ENCODE peak calls at places on chromosomes 4 and X, in seven cellular contexts. S, R, K, E, B, H and Z are unnamed samples.

GRCh38 chr4:139552506-139552905 is 3.5 kb downstream of the SETD7 start:
- DNase-seq in S (no peak), R (no peak), K (peak), E (no peak), B (no peak), H (no peak), Z (no peak)

GRCh38 chr4:25925486-25926201 is 11.6 kb downstream of the SMIM20 start:
- DNase-seq in S (peak), R (no peak), K (peak), E (no peak), B (no peak), H (peak), Z (peak)

GRCh38 chr4:20395160-20395773 is 143.6 kb downstream of the SLIT2 start:
- DNase-seq in S (no peak), R (no peak), K (peak), E (no peak), B (no peak), H (no peak), Z (peak)

GRCh38 chr4:185566972-185567749 is 31.9 kb upstream of the PDLIM3 start:
- DNase-seq in S (no peak), R (no peak), K (peak), E (no peak), B (no peak), H (no peak), Z (no peak)

GRCh38 chrX:33307954-33308353 is 96.6 kb upstream of the DMD start:
- DNase-seq in S (no peak), R (no peak), K (peak), E (no peak), B (no peak), H (no peak), Z (no peak)

GRCh38 chrX:45771114-45771513 is 570.4 kb upstream of the DIPK2B start:
- DNase-seq in S (no peak), R (no peak), K (peak), E (no peak), B (peak), H (no peak), Z (no peak)

GRCh38 chr4:159455675-159456235 is 352.9 kb downstream of the RAPGEF2 start:
- DNase-seq in S (peak), R (no peak), K (peak), E (no peak), B (no peak), H (no peak), Z (peak)

GRCh38 chrX:7330971-7331746 is 183.2 kb upstream of the PUDP start:
- DNase-seq in S (no peak), R (no peak), K (peak), E (no peak), B (peak), H (peak), Z (no peak)

GRCh38 chrX:15874672-15875071 is 20.1 kb upstream of the AP1S2 start:
- DNase-seq in S (no peak), R (no peak), K (no peak), E (no peak), B (no peak), H (no peak), Z (no peak)

GRCh38 chr4:100778431-100778830 is 260.6 kb upstream of the EMCN start:
- DNase-seq in S (no peak), R (no peak), K (peak), E (no peak), B (no peak), H (no peak), Z (no peak)

GRCh38 chr4:15948826-15949225 is 10.3 kb upstream of the FGFBP1 start:
- DNase-seq in S (no peak), R (no peak), K (no peak), E (no peak), B (no peak), H (no peak), Z (no peak)

GRCh38 chr4:14315129-14315528 is 687.2 kb upstream of the CPEB2 start:
- DNase-seq in S (peak), R (no peak), K (no peak), E (no peak), B (no peak), H (no peak), Z (no peak)

GRCh38 chrX:153885208-153885787 is 675 bp downstream of the L1CAM start:
- DNase-seq in S (no peak), R (no peak), K (no peak), E (no peak), B (no peak), H (no peak), Z (no peak)

GRCh38 chrX:153882557-153882956 is 3.4 kb downstream of the L1CAM start:
- DNase-seq in S (no peak), R (no peak), K (no peak), E (no peak), B (no peak), H (no peak), Z (no peak)

GRCh38 chrX:153883163-153883843 is 2.7 kb downstream of the L1CAM start:
- DNase-seq in S (no peak), R (no peak), K (no peak), E (no peak), B (no peak), H (no peak), Z (no peak)

GRCh38 chrX:153885968-153886903 is at the start of gene L1CAM:
- DNase-seq in S (no peak), R (no peak), K (no peak), E (no peak), B (no peak), H (no peak), Z (no peak)

GRCh38 chrX:153884136-153885076 is 1.6 kb downstream of the L1CAM start:
- DNase-seq in S (no peak), R (no peak), K (no peak), E (no peak), B (no peak), H (no peak), Z (no peak)
- TF ChIP-seq CTCF in S (no peak), R (no peak), K (no peak), E (no peak), B (no peak), H (no peak), Z (no peak)

GRCh38 chr4:17468638-17469221 is 43.2 kb downstream of the QDPR start:
- DNase-seq in S (peak), R (no peak), K (peak), E (no peak), B (no peak), H (no peak), Z (peak)
- TF ChIP-seq CTCF in S (peak), R (peak), K (peak), E (peak), B (peak), H (peak), Z (peak)

DNA sequence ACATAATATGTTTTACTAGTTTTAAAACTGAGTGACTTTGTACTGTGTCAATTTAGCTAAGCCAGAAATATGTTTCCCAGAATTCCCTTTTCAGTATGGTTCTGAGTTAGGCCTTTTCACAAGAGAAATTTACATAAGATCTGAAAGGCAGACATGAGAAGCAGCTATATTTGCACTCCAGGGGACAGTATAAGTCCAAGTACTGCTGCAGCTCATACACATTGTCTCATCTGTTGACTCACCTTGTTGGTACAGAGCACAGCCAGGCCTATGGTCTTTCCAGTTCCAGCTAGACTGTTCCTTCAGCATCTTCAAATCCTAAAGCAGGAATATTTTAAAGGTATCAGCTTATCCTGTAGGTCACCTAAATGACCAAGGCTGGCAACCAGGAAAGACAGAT is 53.5 kb downstream of the BMP3 start:
- DNase-seq in S (no peak), R (no peak), K (peak), E (no peak), B (peak), H (no peak), Z (no peak)
- TF ChIP-seq CTCF in S (no peak), R (no peak), K (peak), E (no peak), B (peak), H (no peak), Z (no peak)

DNA sequence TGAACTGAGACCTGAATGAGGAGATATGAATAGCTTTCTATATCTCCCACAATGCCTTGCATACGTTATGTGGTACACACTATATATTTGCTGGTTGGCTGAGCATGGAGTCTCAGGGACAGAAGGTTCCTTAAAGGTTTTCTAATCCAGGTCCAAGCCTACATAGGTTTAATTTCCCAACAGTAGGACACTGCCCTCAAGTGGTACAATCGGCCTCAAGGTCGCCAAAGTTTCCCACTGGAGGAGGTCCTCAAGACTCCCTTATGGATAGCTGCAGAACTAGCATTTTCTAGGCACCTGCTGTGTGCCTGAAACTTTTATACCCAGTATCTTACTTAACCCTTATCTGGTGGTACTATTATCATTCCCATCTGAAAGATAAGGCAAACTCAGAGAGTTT is 21.0 kb upstream of the EFNB1 start:
- DNase-seq in S (no peak), R (no peak), K (peak), E (no peak), B (no peak), H (no peak), Z (peak)
- TF ChIP-seq CTCF in S (peak), R (peak), K (peak), E (no peak), B (peak), H (peak), Z (peak)

GRCh38 chr4:55162396-55162795 is 37.0 kb upstream of the KDR start:
- DNase-seq in S (no peak), R (no peak), K (no peak), E (no peak), B (no peak), H (no peak), Z (no peak)
- TF ChIP-seq CTCF in S (no peak), R (no peak), K (no peak), E (no peak), B (no peak), H (no peak), Z (no peak)

DNA sequence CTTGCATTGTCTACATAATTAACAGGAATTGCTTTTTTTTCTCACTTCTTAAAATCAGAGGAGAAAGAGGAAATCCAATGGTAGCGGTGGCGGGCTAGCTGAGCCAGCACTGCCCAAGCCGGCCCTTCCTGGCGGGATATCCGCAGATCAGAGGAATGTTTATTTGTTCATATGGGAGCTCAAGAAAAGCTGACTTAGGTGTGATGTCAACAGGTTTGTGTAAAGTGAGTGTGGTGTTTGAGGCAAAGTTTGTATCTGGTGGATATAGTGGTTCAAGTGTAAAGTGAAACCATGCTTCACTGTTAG is 466 bp upstream of the SLC39A8 start:
- DNase-seq in S (peak), R (no peak), K (no peak), E (no peak), B (no peak), H (no peak), Z (no peak)
- TF ChIP-seq CTCF in S (no peak), R (no peak), K (no peak), E (no peak), B (no peak), H (no peak), Z (no peak)

GRCh38 chrX:132940727-132941162 is 17.7 kb downstream of the HS6ST2 start:
- DNase-seq in S (peak), R (no peak), K (no peak), E (no peak), B (no peak), H (no peak), Z (no peak)
- TF ChIP-seq CTCF in S (peak), R (no peak), K (no peak), E (no peak), B (no peak), H (no peak), Z (no peak)

DNA sequence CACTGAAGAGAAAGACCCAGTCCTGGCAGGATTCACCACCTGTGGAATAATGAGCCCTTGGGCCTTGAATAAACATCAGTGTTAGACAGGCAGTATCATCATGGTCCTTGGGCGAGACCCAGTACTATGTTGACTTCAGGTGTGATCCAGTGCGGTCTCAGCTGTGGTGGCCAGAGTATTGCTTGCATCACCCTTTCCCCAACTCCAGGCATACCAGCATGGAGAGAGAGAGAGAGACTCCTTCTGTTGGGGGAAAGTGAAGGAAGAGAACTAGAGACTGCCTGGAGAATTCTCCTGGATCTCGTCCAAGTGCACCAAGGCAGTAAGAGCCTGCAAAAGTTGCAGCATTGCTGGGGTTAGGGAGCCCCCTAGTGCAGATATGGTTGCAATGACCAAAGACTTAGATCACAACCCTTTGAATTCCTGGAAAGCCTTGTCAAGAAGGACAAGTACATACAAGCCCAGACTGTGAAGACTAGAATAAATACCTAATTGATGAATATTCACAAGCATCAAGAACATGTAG is 61.1 kb upstream of the VAMP7 start:
- DNase-seq in S (peak), R (no peak), K (peak), E (no peak), B (peak), H (no peak), Z (peak)
- TF ChIP-seq CTCF in S (peak), R (peak), K (peak), E (peak), B (peak), H (no peak), Z (peak)